ENCODE peak calls at places on chromosome 4, in eight cellular contexts. P is ovary; Q is heart right ventricle; O is lower lobe of right lung; C is RWPE2; B is left ventricle myocardium inferior; F is cardiac muscle cell; J is CD8-positive, alpha-beta T cell. D is an unnamed sample.

GRCh38 chr4:176443646-176444409 is 124.1 kb downstream of the SPCS3 start:
- DNase-seq in F (peak), O (no peak), C (no peak), Q (no peak), B (no peak), P (no peak), J (no peak), D (no peak)

GRCh38 chr4:13640149-13640671 is 12.7 kb upstream of the BOD1L1 start:
- DNase-seq in C (peak), O (no peak), P (no peak), F (no peak), Q (no peak), B (no peak), J (no peak), D (peak)

GRCh38 chr4:155512812-155513211 is 136.0 kb upstream of the MAP9 start:
- DNase-seq in Q (no peak), B (no peak), P (no peak), F (peak), J (no peak), O (no peak), C (no peak), D (no peak)

GRCh38 chr4:71107732-71108131 is 114.3 kb downstream of the DCK start:
- DNase-seq in Q (no peak), P (no peak), F (no peak), B (no peak), C (no peak), O (no peak), J (no peak), D (no peak)

GRCh38 chr4:54940996-54941395 is 184.4 kb downstream of the KDR start:
- DNase-seq in Q (no peak), O (no peak), B (no peak), P (no peak), F (no peak), J (no peak), C (no peak), D (no peak)

GRCh38 chr4:22720091-22720490 is 27.4 kb downstream of the GBA3 start:
- DNase-seq in Q (no peak), J (no peak), O (no peak), B (no peak), F (no peak), C (no peak), P (no peak), D (no peak)

GRCh38 chr4:6549445-6549844 is 25.5 kb upstream of the MAN2B2 start:
- DNase-seq in Q (no peak), J (no peak), P (no peak), B (no peak), C (no peak), O (no peak), F (no peak), D (no peak)

GRCh38 chr4:23163649-23164436 is 471.1 kb downstream of the GBA3 start:
- DNase-seq in B (no peak), Q (no peak), J (no peak), O (no peak), C (no peak), F (no peak), P (no peak), D (no peak)

GRCh38 chr4:168421671-168422070 is 58.6 kb downstream of the DDX60L start:
- DNase-seq in Q (no peak), O (no peak), F (peak), B (no peak), J (no peak), C (no peak), P (no peak), D (peak)

GRCh38 chr4:158015241-158015640 is 157.6 kb downstream of the GASK1B start:
- DNase-seq in O (no peak), J (no peak), B (no peak), Q (no peak), F (peak), P (no peak), C (no peak), D (peak)

GRCh38 chr4:89172865-89173264 is 61.5 kb downstream of the TIGD2 start:
- DNase-seq in C (no peak), J (no peak), Q (no peak), F (no peak), O (no peak), B (no peak), P (no peak), D (no peak)

GRCh38 chr4:121308828-121309227 is 72.0 kb downstream of the QRFPR start:
- DNase-seq in J (no peak), F (no peak), C (no peak), Q (no peak), P (no peak), O (no peak), B (no peak), D (no peak)

GRCh38 chr4:2135083-2135482 is 76.0 kb downstream of the NAT8L start:
- DNase-seq in B (no peak), Q (no peak), F (peak), J (peak), C (no peak), O (no peak), P (no peak), D (peak)

GRCh38 chr4:136424052-136424451 is 1108.2 kb downstream of the PCDH18 start:
- DNase-seq in P (no peak), F (no peak), Q (no peak), O (no peak), B (no peak), C (no peak), J (no peak), D (no peak)

GRCh38 chr4:110619401-110620247 is 3.3 kb downstream of the PITX2 start:
- DNase-seq in B (no peak), J (no peak), Q (no peak), C (no peak), P (no peak), F (no peak), O (no peak), D (no peak)

GRCh38 chr4:110621328-110621812 is 1.5 kb downstream of the PITX2 start:
- DNase-seq in Q (no peak), B (no peak), O (no peak), P (no peak), C (no peak), F (no peak), J (no peak), D (no peak)

GRCh38 chr4:110619001-110619350 is 3.9 kb downstream of the PITX2 start:
- DNase-seq in P (no peak), Q (no peak), O (no peak), C (no peak), B (no peak), J (no peak), F (no peak), D (no peak)

GRCh38 chr4:110621839-110622751 is 782 bp downstream of the PITX2 start:
- DNase-seq in P (no peak), J (no peak), F (no peak), Q (no peak), B (no peak), O (no peak), C (no peak), D (no peak)

GRCh38 chr4:110620352-110621327 is 2.2 kb downstream of the PITX2 start:
- DNase-seq in P (no peak), J (no peak), F (peak), B (no peak), C (peak), O (no peak), Q (no peak), D (no peak)
- H3K4me3 ChIP-seq in P (no peak), J (no peak), F (peak), B (peak), C (no peak), O (peak), Q (no peak), D (no peak)

GRCh38 chr4:159175165-159175988 is 72.5 kb downstream of the RAPGEF2 start:
- DNase-seq in Q (peak), F (peak), J (peak), C (peak), B (peak), O (peak), P (peak), D (peak)

GRCh38 chr4:159177265-159178146 is 74.6 kb downstream of the RAPGEF2 start:
- DNase-seq in B (no peak), C (no peak), F (no peak), P (no peak), O (no peak), J (no peak), Q (no peak), D (no peak)

GRCh38 chr4:159178147-159178541 is 75.3 kb downstream of the RAPGEF2 start:
- DNase-seq in C (no peak), Q (no peak), J (no peak), F (peak), B (no peak), P (no peak), O (no peak), D (no peak)

GRCh38 chr4:159174645-159175147 is 71.8 kb downstream of the RAPGEF2 start:
- DNase-seq in Q (no peak), B (no peak), C (no peak), J (no peak), P (no peak), F (peak), O (no peak), D (no peak)

GRCh38 chr4:159175989-159176375 is 73.1 kb downstream of the RAPGEF2 start:
- DNase-seq in F (no peak), O (no peak), C (no peak), B (no peak), Q (no peak), P (no peak), J (no peak), D (no peak)
- H3K27ac ChIP-seq in F (peak), O (peak), C (peak), B (peak), Q (no peak), P (no peak), J (no peak), D (peak)

DNA sequence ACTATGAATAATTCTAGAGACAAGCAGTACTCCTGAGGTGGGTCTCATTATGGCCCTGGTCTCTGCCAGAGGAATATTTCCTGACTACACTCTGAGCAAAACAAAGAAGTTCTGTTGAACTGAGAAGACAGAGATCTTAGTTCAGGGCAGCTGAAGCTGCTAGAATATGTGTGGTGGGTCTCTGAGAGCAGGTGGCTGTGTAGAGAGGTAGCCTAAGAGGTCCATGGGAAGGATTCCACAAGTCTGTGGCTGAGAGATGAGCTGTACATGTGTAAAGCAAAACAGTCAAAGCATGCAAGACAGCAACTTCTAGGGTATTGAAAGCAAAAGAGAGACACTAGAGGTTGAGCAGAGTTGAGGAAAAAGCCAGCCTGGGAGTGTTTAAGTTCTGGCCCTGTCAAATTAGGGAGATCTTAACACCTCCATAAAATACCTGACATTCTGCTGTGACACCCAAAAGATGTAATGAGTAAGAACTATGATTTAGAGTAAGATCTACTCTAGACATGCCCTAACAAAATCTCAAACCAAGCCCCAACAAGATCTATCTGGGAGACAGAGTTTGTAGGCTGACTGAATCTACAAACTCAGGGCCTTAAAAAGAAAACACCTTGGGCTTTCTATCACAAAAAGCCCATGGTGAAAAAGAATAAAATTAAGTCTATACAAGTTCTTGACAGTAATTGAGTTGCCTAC is 274.4 kb downstream of the BANK1 start:
- DNase-seq in O (no peak), C (no peak), Q (no peak), F (no peak), B (no peak), P (no peak), J (no peak), D (no peak)
- TF ChIP-seq CTCF in O (no peak), C (no peak), Q (no peak), F (no peak), B (no peak), P (no peak), J (no peak), D (no peak)

GRCh38 chr4:152684007-152684406 is 4.2 kb upstream of the TMEM154 start:
- DNase-seq in Q (peak), C (no peak), F (no peak), J (no peak), O (no peak), P (no peak), B (peak), D (no peak)
- H3K4me3 ChIP-seq in Q (no peak), C (no peak), F (no peak), J (no peak), O (no peak), P (no peak), B (no peak), D (no peak)

D was measured in brain microvascular endothelial cell.